ENCODE peak calls at places on chromosome 13, in four cellular contexts. Y is Calu3, X is HS-5, Z is thoracic aorta. F is an unnamed sample.
A peak's percentile ranks its signal among the peaks of the same experiment; 100 is the strongest.

GRCh38 chr13:36981156-36981743 is 17.9 kb downstream of the ALG5 start:
- DNase-seq in Y (no peak), X (no peak), Z (no peak), F (no peak)

GRCh38 chr13:101449971-101450748 is 2.3 kb upstream of the ITGBL1 start:
- DNase-seq in Y (no peak), X (peak; percentile 68), Z (no peak), F (peak; percentile 32)

GRCh38 chr13:27533155-27533643 is 82.8 kb upstream of the MTIF3 start:
- DNase-seq in Y (peak; percentile 86), X (no peak), Z (no peak), F (peak; percentile 78)

GRCh38 chr13:108787709-108788394 is 158.4 kb downstream of the MYO16 start:
- DNase-seq in Y (no peak), X (no peak), Z (no peak), F (no peak)

GRCh38 chr13:98828614-98829013 is 76.1 kb upstream of the SLC15A1 start:
- DNase-seq in Y (no peak), X (no peak), Z (no peak), F (no peak)

GRCh38 chr13:44313674-44314073 is 60.0 kb upstream of the SERP2 start:
- DNase-seq in Y (peak; percentile 6), X (peak; percentile 49), Z (no peak), F (no peak)

GRCh38 chr13:71464673-71465072 is 402.3 kb downstream of the DACH1 start:
- DNase-seq in Y (no peak), X (no peak), Z (no peak), F (no peak)

GRCh38 chr13:99658266-99658991 is 157.2 kb downstream of the TM9SF2 start:
- DNase-seq in Y (peak; percentile 19), X (peak; percentile 31), Z (no peak), F (peak; percentile 57)

GRCh38 chr13:36848228-36848982 is 29.4 kb downstream of the RFXAP start:
- DNase-seq in Y (peak; percentile 3), X (no peak), Z (no peak), F (no peak)

GRCh38 chr13:44768775-44769578 is 192.8 kb upstream of the TSC22D1 start:
- DNase-seq in Y (peak; percentile 5), X (no peak), Z (no peak), F (no peak)

GRCh38 chr13:23609414-23610186 is 39.4 kb downstream of the TNFRSF19 start:
- DNase-seq in Y (no peak), X (no peak), Z (no peak), F (no peak)

GRCh38 chr13:50081106-50081898 is 66.1 kb downstream of the KCNRG start:
- DNase-seq in Y (peak; percentile 50), X (no peak), Z (no peak), F (no peak)

GRCh38 chr13:32267836-32268439 is 47.2 kb downstream of the ZAR1L start:
- DNase-seq in Y (peak; percentile 68), X (no peak), Z (no peak), F (no peak)

GRCh38 chr13:104779311-104779710 is 1713.1 kb upstream of the SLC10A2 start:
- DNase-seq in Y (no peak), X (no peak), Z (no peak), F (no peak)

F was measured in breast epithelium.